ENCODE peak calls at places on chromosomes 5 and 9, in ten cellular contexts. Y, I, P, L, R, A, Q, X, H and S are unnamed samples.

GRCh38 chr5:139646111-139646510 is 2.0 kb upstream of the CXXC5 start:
- DNase-seq in R (no peak), Q (peak; percentile 36), A (no peak), Y (no peak), X (no peak), P (no peak), H (peak; percentile 5), L (no peak), I (peak; percentile 37), S (no peak)

GRCh38 chr5:181192337-181193046 is 12.5 kb downstream of the TRIM7 start:
- DNase-seq in P (no peak), Y (no peak), L (no peak), I (no peak), A (no peak), X (peak; percentile 58), R (no peak), Q (no peak), H (no peak), S (no peak)

GRCh38 chr5:181207214-181207959 is 2.4 kb upstream of the TRIM7 start:
- DNase-seq in X (no peak), Y (peak; percentile 76), L (no peak), A (peak; percentile 82), H (peak; percentile 63), R (no peak), P (no peak), I (peak; percentile 97), Q (peak; percentile 90), S (peak; percentile 80)

GRCh38 chr5:136134653-136135052 is 2.0 kb downstream of the SMAD5 start:
- DNase-seq in I (no peak), P (no peak), Y (no peak), H (no peak), A (no peak), X (no peak), L (no peak), R (no peak), Q (no peak), S (no peak)

GRCh38 chr9:109028457-109028856 is 15.2 kb upstream of the CTNNAL1 start:
- DNase-seq in H (no peak), Q (no peak), L (no peak), R (no peak), P (no peak), X (no peak), A (no peak), Y (no peak), I (no peak), S (no peak)

GRCh38 chr5:72179816-72180440 is 72.7 kb downstream of the MAP1B start:
- DNase-seq in I (no peak), P (no peak), A (no peak), X (peak; percentile 22), L (no peak), H (no peak), Q (no peak), R (no peak), Y (no peak), S (no peak)

GRCh38 chr5:159905496-159905895 is 10.8 kb upstream of the ADRA1B start:
- DNase-seq in I (no peak), X (no peak), R (no peak), P (no peak), L (no peak), H (no peak), Q (no peak), A (no peak), Y (no peak), S (peak; percentile 60)

GRCh38 chr9:112078432-112078831 is 96.7 kb downstream of the SUSD1 start:
- DNase-seq in X (no peak), Y (no peak), A (no peak), P (peak; percentile 39), R (no peak), L (peak; percentile 75), Q (no peak), H (no peak), I (no peak), S (no peak)

GRCh38 chr5:84384604-84385575 is at the start of gene EDIL3:
- DNase-seq in P (no peak), H (peak; percentile 62), Q (peak; percentile 67), Y (no peak), I (peak; percentile 82), A (no peak), R (no peak), X (peak; percentile 86), L (no peak), S (peak; percentile 53)

GRCh38 chr5:111694183-111694582 is 62.8 kb downstream of the NREP start:
- DNase-seq in H (no peak), L (no peak), Q (no peak), R (no peak), I (no peak), A (no peak), P (no peak), X (no peak), Y (no peak), S (no peak)

GRCh38 chr5:149799119-149799623 is 69.1 kb downstream of the PPARGC1B start:
- DNase-seq in R (no peak), P (peak; percentile 94), L (no peak), A (peak; percentile 21), H (peak; percentile 53), Y (peak; percentile 36), Q (peak; percentile 95), I (no peak), X (no peak), S (peak; percentile 74)

GRCh38 chr9:69857131-69857530 is 36.5 kb downstream of the CFAP95 start:
- DNase-seq in Y (no peak), R (no peak), X (no peak), H (no peak), P (no peak), A (no peak), Q (no peak), L (no peak), I (no peak), S (no peak)

GRCh38 chr5:128538249-128539037 is 398 bp upstream of the FBN2 start:
- DNase-seq in H (peak; percentile 16), P (no peak), L (no peak), I (peak; percentile 84), Q (peak; percentile 73), Y (no peak), X (peak; percentile 89), R (no peak), A (no peak), S (peak; percentile 37)

DNA sequence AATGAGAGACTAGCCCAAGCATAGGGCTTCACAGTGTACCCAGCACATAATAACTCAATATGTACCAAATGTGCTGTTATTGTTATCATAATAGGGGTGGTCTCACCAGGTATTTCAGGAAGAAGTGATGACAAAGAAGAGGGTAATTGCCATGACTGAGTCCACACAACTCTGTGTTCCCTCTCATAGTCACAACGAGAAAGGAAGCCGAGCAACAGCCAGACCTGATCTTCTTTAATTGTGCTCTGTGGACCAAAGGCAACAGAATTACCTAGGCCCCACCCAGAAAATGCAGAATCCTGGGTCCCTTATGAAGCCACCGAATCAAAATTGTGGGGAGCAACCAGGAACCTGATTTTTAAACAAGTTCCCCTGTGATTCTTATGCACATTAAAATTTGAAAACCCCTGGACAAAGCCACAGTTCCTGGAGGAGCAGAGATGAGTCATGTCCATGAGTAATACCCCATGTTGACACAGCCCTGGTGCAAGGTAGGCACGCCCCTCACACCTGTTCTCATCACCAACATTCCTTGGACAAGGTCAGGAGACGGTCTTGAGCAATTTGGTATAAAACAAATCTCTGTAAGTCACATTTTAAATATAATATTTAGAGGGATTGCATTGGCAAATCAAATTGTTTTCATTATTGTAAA is 5.2 kb downstream of the FGF1 start:
- DNase-seq in Y (peak; percentile 53), I (no peak), Q (no peak), H (no peak), L (no peak), R (peak; percentile 17), X (no peak), A (peak; percentile 65), P (no peak), S (peak; percentile 59)
- TF ChIP-seq EP300 in Y (no peak), I (no peak), Q (no peak), H (no peak), L (no peak), R (no peak), X (no peak), A (peak; percentile 47), P (no peak), S (no peak)

GRCh38 chr5:89211836-89212235 is 328.9 kb upstream of the MEF2C start:
- DNase-seq in H (no peak), Y (no peak), I (no peak), X (no peak), P (no peak), R (no peak), A (no peak), L (no peak), Q (no peak), S (no peak)
- TF ChIP-seq POLR2AphosphoS5 in H (peak; percentile 31), Y (no peak), I (no peak), X (no peak), P (no peak), R (no peak), A (no peak), L (no peak), Q (no peak), S (no peak)

GRCh38 chr9:17594961-17595360 is 16.1 kb downstream of the SH3GL2 start:
- DNase-seq in X (no peak), Y (no peak), P (no peak), I (no peak), H (no peak), R (no peak), Q (no peak), A (no peak), L (no peak), S (no peak)
- H3K27ac ChIP-seq in X (no peak overlapping the region), Y (no peak overlapping the region), P (no peak overlapping the region), I (no peak overlapping the region), H (no peak overlapping the region), R (no peak overlapping the region), Q (no peak overlapping the region), A (no peak overlapping the region), L (no peak overlapping the region), S (no peak overlapping the region)

DNA sequence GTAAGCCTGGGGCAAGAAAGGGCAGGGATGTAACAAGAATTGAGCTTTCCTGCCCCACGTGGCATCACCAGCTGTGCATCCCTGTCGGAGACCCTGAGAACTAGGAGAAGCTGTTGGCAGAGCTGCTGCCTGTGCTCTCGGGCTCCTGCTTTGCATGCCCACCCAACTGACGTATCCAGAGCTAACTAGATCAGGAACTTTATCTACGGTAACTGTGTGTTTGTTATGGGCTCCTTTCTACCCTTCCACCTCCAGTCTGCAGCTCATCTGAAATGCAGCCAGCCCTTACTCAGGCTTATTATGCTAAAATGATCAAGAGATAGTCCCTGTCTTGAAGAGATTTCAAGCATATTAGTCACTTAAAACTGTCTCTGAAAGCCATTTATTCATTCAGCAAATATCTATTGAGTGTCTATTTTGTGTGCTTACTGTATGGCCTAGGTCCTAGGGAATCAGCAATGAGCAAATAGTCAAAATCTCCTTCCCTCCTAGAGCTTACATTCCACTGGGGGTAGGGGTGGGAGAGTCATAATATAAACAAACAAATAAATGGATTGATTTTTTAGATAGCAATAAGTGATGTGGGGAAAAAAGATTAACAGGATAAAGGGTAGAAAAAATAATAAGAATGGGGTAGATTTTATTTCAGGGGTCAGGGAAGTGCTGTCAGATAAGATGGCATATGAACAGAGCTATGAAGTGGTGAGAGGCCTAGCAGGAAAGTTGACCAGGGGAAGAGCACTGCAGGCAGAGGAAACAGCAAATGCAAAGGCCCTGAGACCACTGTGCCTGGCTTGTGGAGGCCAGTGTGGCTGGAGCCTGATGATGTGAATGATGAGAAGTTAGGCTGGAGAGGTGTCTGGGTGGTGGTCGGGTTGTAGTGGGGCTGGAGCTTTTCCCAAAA is 118.2 kb downstream of the GALNT10 start:
- DNase-seq in Q (no peak), I (no peak), X (no peak), R (no peak), P (no peak), Y (no peak), L (no peak), H (peak; percentile 36), A (no peak), S (no peak)
- TF ChIP-seq EP300 in Q (no peak), I (no peak), X (no peak), R (no peak), P (no peak), Y (no peak), L (no peak), H (peak; percentile 93), A (no peak), S (no peak)

GRCh38 chr5:100535060-100536005 is at the start of gene FAM174A:
- DNase-seq in A (peak; percentile 93), P (peak; percentile 98), I (peak; percentile 94), X (peak; percentile 97), L (peak; percentile 94), R (peak; percentile 88), Y (peak; percentile 98), H (peak; percentile 88), Q (peak; percentile 98), S (peak; percentile 97)
- TF ChIP-seq POLR2AphosphoS5 in A (peak; percentile 96), P (peak; percentile 96), I (peak; percentile 83), X (peak; percentile 67), L (peak; percentile 82), R (no peak), Y (peak; percentile 89), H (peak; percentile 96), Q (peak; percentile 96), S (peak; percentile 82)